ENCODE peak calls at places on chromosome X, in nine cellular contexts. One of them, this sample, is unnamed.

GRCh38 chrX:20221902-20222301 is 44.8 kb downstream of the RPS6KA3 start:
- DNase-seq in upper lobe of left lung: no peak
- DNase-seq in bronchial epithelial cell: no peak
- DNase-seq in CD8-positive, alpha-beta T cell: no peak
- DNase-seq in BE2C: no peak
- DNase-seq in tibial nerve: no peak
- DNase-seq in adrenal gland: no peak
- DNase-seq in MG63: no peak
- DNase-seq in tibial artery: no peak
- DNase-seq in this sample: no peak

GRCh38 chrX:68415289-68415688 is 18.0 kb downstream of the OPHN1 start:
- DNase-seq in upper lobe of left lung: peak; percentile 38
- DNase-seq in bronchial epithelial cell: no peak
- DNase-seq in CD8-positive, alpha-beta T cell: no peak
- DNase-seq in BE2C: no peak
- DNase-seq in tibial nerve: peak; percentile 30
- DNase-seq in adrenal gland: peak; percentile 56
- DNase-seq in MG63: peak; percentile 23
- DNase-seq in tibial artery: peak; percentile 46
- DNase-seq in this sample: no peak

GRCh38 chrX:29071525-29071924 is 484.3 kb downstream of the IL1RAPL1 start:
- DNase-seq in upper lobe of left lung: no peak
- DNase-seq in bronchial epithelial cell: no peak
- DNase-seq in CD8-positive, alpha-beta T cell: no peak
- DNase-seq in BE2C: no peak
- DNase-seq in tibial nerve: no peak
- DNase-seq in adrenal gland: no peak
- DNase-seq in MG63: no peak
- DNase-seq in tibial artery: no peak
- DNase-seq in this sample: no peak

GRCh38 chrX:26925088-26925487 is 538.1 kb downstream of the PPP4R3C start:
- DNase-seq in upper lobe of left lung: no peak
- DNase-seq in bronchial epithelial cell: peak; percentile 51
- DNase-seq in CD8-positive, alpha-beta T cell: no peak
- DNase-seq in BE2C: no peak
- DNase-seq in tibial nerve: no peak
- DNase-seq in adrenal gland: no peak
- DNase-seq in MG63: no peak
- DNase-seq in tibial artery: no peak
- DNase-seq in this sample: no peak

GRCh38 chrX:12610079-12610478 is 181.1 kb upstream of the PRPS2 start:
- DNase-seq in upper lobe of left lung: no peak
- DNase-seq in bronchial epithelial cell: peak; percentile 96
- DNase-seq in CD8-positive, alpha-beta T cell: no peak
- DNase-seq in BE2C: no peak
- DNase-seq in tibial nerve: no peak
- DNase-seq in adrenal gland: no peak
- DNase-seq in MG63: peak; percentile 2
- DNase-seq in tibial artery: no peak
- DNase-seq in this sample: no peak

GRCh38 chrX:56994375-56995270 is 718 bp downstream of the SPIN3 start:
- DNase-seq in upper lobe of left lung: no peak
- DNase-seq in bronchial epithelial cell: no peak
- DNase-seq in CD8-positive, alpha-beta T cell: no peak
- DNase-seq in BE2C: peak; percentile 8
- DNase-seq in tibial nerve: no peak
- DNase-seq in adrenal gland: peak; percentile 0
- DNase-seq in MG63: no peak
- DNase-seq in tibial artery: no peak
- DNase-seq in this sample: peak; percentile 9

GRCh38 chrX:71541546-71542022 is 8.7 kb downstream of the OGT start:
- DNase-seq in upper lobe of left lung: no peak
- DNase-seq in bronchial epithelial cell: peak; percentile 71
- DNase-seq in CD8-positive, alpha-beta T cell: no peak
- DNase-seq in BE2C: no peak
- DNase-seq in tibial nerve: no peak
- DNase-seq in adrenal gland: no peak
- DNase-seq in MG63: peak; percentile 30
- DNase-seq in tibial artery: no peak
- DNase-seq in this sample: no peak

GRCh38 chrX:115579327-115579726 is 18.4 kb downstream of the PLS3 start:
- DNase-seq in upper lobe of left lung: no peak
- DNase-seq in bronchial epithelial cell: no peak
- DNase-seq in CD8-positive, alpha-beta T cell: no peak
- DNase-seq in BE2C: no peak
- DNase-seq in tibial nerve: no peak
- DNase-seq in adrenal gland: no peak
- DNase-seq in MG63: no peak
- DNase-seq in tibial artery: no peak
- DNase-seq in this sample: no peak

GRCh38 chrX:124256209-124256608 is 76.3 kb upstream of the TEX13D start:
- DNase-seq in upper lobe of left lung: no peak
- DNase-seq in bronchial epithelial cell: no peak
- DNase-seq in CD8-positive, alpha-beta T cell: no peak
- DNase-seq in BE2C: no peak
- DNase-seq in tibial nerve: no peak
- DNase-seq in adrenal gland: no peak
- DNase-seq in MG63: peak; percentile 7
- DNase-seq in tibial artery: no peak
- DNase-seq in this sample: no peak

GRCh38 chrX:13664026-13664425 is 11.1 kb downstream of the TCEANC start:
- DNase-seq in upper lobe of left lung: no peak
- DNase-seq in bronchial epithelial cell: peak; percentile 39
- DNase-seq in CD8-positive, alpha-beta T cell: no peak
- DNase-seq in BE2C: no peak
- DNase-seq in tibial nerve: no peak
- DNase-seq in adrenal gland: no peak
- DNase-seq in MG63: no peak
- DNase-seq in tibial artery: no peak
- DNase-seq in this sample: no peak

GRCh38 chrX:23883737-23884354 is 23.9 kb downstream of the APOO start:
- DNase-seq in upper lobe of left lung: no peak
- DNase-seq in bronchial epithelial cell: peak; percentile 79
- DNase-seq in CD8-positive, alpha-beta T cell: no peak
- DNase-seq in BE2C: no peak
- DNase-seq in tibial nerve: no peak
- DNase-seq in adrenal gland: peak; percentile 12
- DNase-seq in MG63: peak; percentile 67
- DNase-seq in tibial artery: no peak
- DNase-seq in this sample: no peak

DNA sequence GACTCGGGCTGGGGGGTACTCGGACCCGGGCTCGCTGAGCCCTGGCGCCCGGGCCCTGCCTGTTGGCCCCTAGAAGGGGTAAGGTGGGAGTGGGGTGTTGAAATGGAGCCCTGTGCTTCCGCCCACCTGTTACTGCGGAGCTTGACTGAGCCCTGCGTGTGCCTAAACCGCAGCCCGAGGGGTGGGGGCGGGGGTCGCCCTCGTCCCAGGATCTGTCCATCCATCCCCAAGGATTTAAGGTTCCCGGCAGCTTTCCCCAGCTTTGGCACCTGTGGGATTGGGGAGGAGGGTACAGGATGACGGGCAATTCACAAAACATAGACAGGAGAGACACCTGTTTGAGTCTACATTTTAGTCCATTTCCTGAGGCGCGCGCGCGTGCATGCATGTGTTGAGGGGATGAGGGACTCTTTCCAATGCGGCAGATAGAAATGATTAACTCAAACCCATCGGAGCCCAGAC is 779 bp downstream of the GABRQ start:
- DNase-seq in upper lobe of left lung: no peak
- DNase-seq in bronchial epithelial cell: no peak
- DNase-seq in CD8-positive, alpha-beta T cell: no peak
- DNase-seq in BE2C: no peak
- DNase-seq in tibial nerve: no peak
- DNase-seq in adrenal gland: no peak
- DNase-seq in MG63: no peak
- DNase-seq in tibial artery: no peak
- DNase-seq in this sample: no peak
- H3K4me3 ChIP-seq in upper lobe of left lung: no peak overlapping the region
- H3K4me3 ChIP-seq in bronchial epithelial cell: no peak overlapping the region
- H3K4me3 ChIP-seq in CD8-positive, alpha-beta T cell: no peak overlapping the region
- H3K4me3 ChIP-seq in BE2C: peak overlapping the region; percentile 59
- H3K4me3 ChIP-seq in tibial nerve: no peak overlapping the region
- H3K4me3 ChIP-seq in adrenal gland: no peak overlapping the region
- H3K4me3 ChIP-seq in MG63: peak overlapping the region; percentile 49
- H3K4me3 ChIP-seq in tibial artery: no peak overlapping the region
- H3K4me3 ChIP-seq in this sample: peak overlapping the region; percentile 31

GRCh38 chrX:40103565-40104323 is 6.0 kb upstream of the BCOR start:
- DNase-seq in upper lobe of left lung: no peak
- DNase-seq in bronchial epithelial cell: no peak
- DNase-seq in CD8-positive, alpha-beta T cell: no peak
- DNase-seq in BE2C: no peak
- DNase-seq in tibial nerve: no peak
- DNase-seq in adrenal gland: no peak
- DNase-seq in MG63: no peak
- DNase-seq in tibial artery: no peak
- DNase-seq in this sample: no peak
- H3K27me3 ChIP-seq in upper lobe of left lung: no peaks in the 10 kb centered on the region
- H3K27me3 ChIP-seq in bronchial epithelial cell: no peaks in the 10 kb centered on the region
- H3K27me3 ChIP-seq in CD8-positive, alpha-beta T cell: no peaks in the 10 kb centered on the region
- H3K27me3 ChIP-seq in BE2C: no peaks in the 10 kb centered on the region
- H3K27me3 ChIP-seq in tibial nerve: no peaks in the 10 kb centered on the region
- H3K27me3 ChIP-seq in adrenal gland: peaks cover 41% of the 10 kb centered on the region
- H3K27me3 ChIP-seq in MG63: no peaks in the 10 kb centered on the region
- H3K27me3 ChIP-seq in tibial artery: no peaks in the 10 kb centered on the region
- H3K27me3 ChIP-seq in this sample: no peaks in the 10 kb centered on the region

GRCh38 chrX:53049127-53049517 is 533 bp downstream of the GPR173 start:
- DNase-seq in upper lobe of left lung: no peak
- DNase-seq in bronchial epithelial cell: no peak
- DNase-seq in CD8-positive, alpha-beta T cell: no peak
- DNase-seq in BE2C: peak; percentile 9
- DNase-seq in tibial nerve: no peak
- DNase-seq in adrenal gland: no peak
- DNase-seq in MG63: no peak
- DNase-seq in tibial artery: no peak
- DNase-seq in this sample: no peak
- H3K4me3 ChIP-seq in upper lobe of left lung: no peak overlapping the region
- H3K4me3 ChIP-seq in bronchial epithelial cell: no peak overlapping the region
- H3K4me3 ChIP-seq in CD8-positive, alpha-beta T cell: no peak overlapping the region
- H3K4me3 ChIP-seq in BE2C: peak overlapping the region; percentile 73
- H3K4me3 ChIP-seq in tibial nerve: peak overlapping the region; percentile 53
- H3K4me3 ChIP-seq in adrenal gland: no peak overlapping the region
- H3K4me3 ChIP-seq in MG63: peak overlapping the region; percentile 54
- H3K4me3 ChIP-seq in tibial artery: peak overlapping the region; percentile 65
- H3K4me3 ChIP-seq in this sample: peak overlapping the region; percentile 68

GRCh38 chrX:31420711-31421151 is 348.9 kb upstream of the FTHL17 start:
- DNase-seq in upper lobe of left lung: no peak
- DNase-seq in bronchial epithelial cell: peak; percentile 23
- DNase-seq in CD8-positive, alpha-beta T cell: no peak
- DNase-seq in BE2C: peak; percentile 18
- DNase-seq in tibial nerve: no peak
- DNase-seq in adrenal gland: no peak
- DNase-seq in MG63: no peak
- DNase-seq in tibial artery: no peak
- DNase-seq in this sample: no peak

GRCh38 chrX:31420302-31420701 is 348.5 kb upstream of the FTHL17 start:
- DNase-seq in upper lobe of left lung: no peak
- DNase-seq in bronchial epithelial cell: no peak
- DNase-seq in CD8-positive, alpha-beta T cell: no peak
- DNase-seq in BE2C: no peak
- DNase-seq in tibial nerve: no peak
- DNase-seq in adrenal gland: no peak
- DNase-seq in MG63: no peak
- DNase-seq in tibial artery: no peak
- DNase-seq in this sample: no peak

GRCh38 chrX:31423575-31424284 is 351.9 kb upstream of the FTHL17 start:
- DNase-seq in upper lobe of left lung: no peak
- DNase-seq in bronchial epithelial cell: peak; percentile 49
- DNase-seq in CD8-positive, alpha-beta T cell: no peak
- DNase-seq in BE2C: peak; percentile 76
- DNase-seq in tibial nerve: peak; percentile 47
- DNase-seq in adrenal gland: peak; percentile 44
- DNase-seq in MG63: peak; percentile 37
- DNase-seq in tibial artery: peak; percentile 21
- DNase-seq in this sample: no peak

DNA sequence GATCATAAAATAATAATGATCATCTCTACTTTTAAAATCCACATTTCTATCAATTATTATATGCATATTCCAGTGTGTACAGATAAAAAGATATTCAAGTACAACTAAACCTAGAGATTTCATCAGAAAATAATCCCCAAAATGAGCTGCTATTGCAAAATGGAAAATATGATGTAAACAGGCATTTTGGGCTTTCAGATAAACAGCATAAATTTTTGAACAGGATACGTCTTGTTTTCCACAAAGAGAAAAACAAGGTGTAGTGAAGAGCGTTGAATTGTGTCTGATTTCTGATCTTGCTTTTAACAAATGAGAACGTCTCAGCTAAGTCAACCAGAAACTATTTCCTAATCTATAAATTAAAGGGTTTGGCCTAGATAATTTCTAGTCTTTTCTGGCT is 349.6 kb upstream of the FTHL17 start:
- DNase-seq in upper lobe of left lung: no peak
- DNase-seq in bronchial epithelial cell: no peak
- DNase-seq in CD8-positive, alpha-beta T cell: no peak
- DNase-seq in BE2C: no peak
- DNase-seq in tibial nerve: no peak
- DNase-seq in adrenal gland: no peak
- DNase-seq in MG63: no peak
- DNase-seq in tibial artery: no peak
- DNase-seq in this sample: no peak
- H3K27me3 ChIP-seq in upper lobe of left lung: no peaks in the 10 kb centered on the region
- H3K27me3 ChIP-seq in bronchial epithelial cell: no peaks in the 10 kb centered on the region
- H3K27me3 ChIP-seq in CD8-positive, alpha-beta T cell: no peaks in the 10 kb centered on the region
- H3K27me3 ChIP-seq in BE2C: no peaks in the 10 kb centered on the region
- H3K27me3 ChIP-seq in tibial nerve: no peaks in the 10 kb centered on the region
- H3K27me3 ChIP-seq in adrenal gland: no peaks in the 10 kb centered on the region
- H3K27me3 ChIP-seq in MG63: no peaks in the 10 kb centered on the region
- H3K27me3 ChIP-seq in tibial artery: no peaks in the 10 kb centered on the region
- H3K27me3 ChIP-seq in this sample: peaks cover 44% of the 10 kb centered on the region

GRCh38 chrX:150364347-150365050 is 1.4 kb downstream of the MAMLD1 start:
- DNase-seq in upper lobe of left lung: no peak
- DNase-seq in bronchial epithelial cell: no peak
- DNase-seq in CD8-positive, alpha-beta T cell: no peak
- DNase-seq in BE2C: no peak
- DNase-seq in tibial nerve: peak; percentile 7
- DNase-seq in adrenal gland: peak; percentile 34
- DNase-seq in MG63: peak; percentile 22
- DNase-seq in tibial artery: no peak
- DNase-seq in this sample: peak; percentile 17
- H3K4me3 ChIP-seq in upper lobe of left lung: peak overlapping the region; percentile 61
- H3K4me3 ChIP-seq in bronchial epithelial cell: peak overlapping the region; percentile 56
- H3K4me3 ChIP-seq in CD8-positive, alpha-beta T cell: peak overlapping the region; percentile 66
- H3K4me3 ChIP-seq in BE2C: no peak overlapping the region
- H3K4me3 ChIP-seq in tibial nerve: peak overlapping the region; percentile 70
- H3K4me3 ChIP-seq in adrenal gland: no peak overlapping the region
- H3K4me3 ChIP-seq in MG63: peak overlapping the region; percentile 60
- H3K4me3 ChIP-seq in tibial artery: peak overlapping the region; percentile 57
- H3K4me3 ChIP-seq in this sample: peak overlapping the region; percentile 52